ENCODE peak calls at places on chromosomes 5 and 9, in nine cellular contexts. K is CD8-positive, alpha-beta T cell; H is epithelial cell of esophagus; T is OCI-LY7; A is pancreas; U is fibroblast of pulmonary artery; D is foreskin fibroblast; X is hepatocyte; E is dorsolateral prefrontal cortex. N is an unnamed sample.

GRCh38 chr9:113536483-113537226 is 73.1 kb downstream of the RGS3 start:
- DNase-seq in K (no peak), T (no peak), X (no peak), A (peak; percentile 46), E (peak; percentile 95), H (no peak), U (no peak), D (no peak), N (no peak)

GRCh38 chr5:174511711-174512253 is 212.6 kb upstream of the MSX2 start:
- DNase-seq in X (no peak), A (no peak), H (no peak), K (no peak), T (no peak), E (no peak), U (no peak), D (peak; percentile 29), N (no peak)

GRCh38 chr9:29213374-29214161 is 1640.3 kb upstream of the C9orf72 start:
- DNase-seq in T (no peak), H (peak; percentile 53), E (peak; percentile 54), X (peak; percentile 66), K (no peak), A (peak; percentile 61), U (no peak), D (no peak), N (peak; percentile 10)

GRCh38 chr5:20575515-20575914 is 587.5 kb upstream of the CDH18 start:
- DNase-seq in K (no peak), X (no peak), A (no peak), U (no peak), T (no peak), D (no peak), E (no peak), H (peak; percentile 5), N (no peak)

GRCh38 chr5:73030995-73031394 is 75.2 kb downstream of the FCHO2 start:
- DNase-seq in X (peak; percentile 34), T (no peak), D (peak; percentile 84), K (no peak), E (no peak), U (peak; percentile 82), A (no peak), H (peak; percentile 93), N (peak; percentile 77)

GRCh38 chr9:130313103-130313858 is 47.7 kb downstream of the HMCN2 start:
- DNase-seq in D (no peak), K (no peak), E (no peak), T (no peak), H (no peak), U (no peak), A (no peak), X (no peak), N (no peak)

GRCh38 chr5:3564827-3565560 is 30.6 kb upstream of the IRX1 start:
- DNase-seq in K (no peak), E (no peak), H (no peak), D (no peak), A (no peak), U (no peak), T (no peak), X (no peak), N (no peak)

GRCh38 chr5:1444361-1445189 is 665 bp downstream of the SLC6A3 start:
- DNase-seq in H (no peak), D (no peak), K (no peak), X (no peak), T (no peak), A (peak; percentile 50), E (no peak), U (no peak), N (no peak)

GRCh38 chr5:39772307-39772706 is 347.5 kb upstream of the DAB2 start:
- DNase-seq in H (no peak), X (no peak), A (no peak), K (no peak), E (no peak), D (no peak), U (no peak), T (no peak), N (no peak)

GRCh38 chr9:136323420-136323819 is 3.9 kb upstream of the GPSM1 start:
- DNase-seq in T (no peak), E (no peak), D (no peak), A (no peak), U (no peak), X (no peak), H (peak; percentile 71), K (no peak), N (no peak)

GRCh38 chr9:91857291-91857781 is 92.7 kb downstream of the ROR2 start:
- DNase-seq in U (no peak), E (no peak), H (no peak), K (no peak), T (no peak), X (peak; percentile 60), D (no peak), A (no peak), N (peak; percentile 72)

GRCh38 chr9:70924905-70925547 is 196.4 kb downstream of the TRPM3 start:
- DNase-seq in T (peak; percentile 47), A (no peak), X (peak; percentile 76), K (no peak), E (no peak), D (peak; percentile 69), U (peak; percentile 94), H (peak; percentile 82), N (peak; percentile 90)

GRCh38 chr5:145975361-145976066 is 39.1 kb downstream of the SH3RF2 start:
- DNase-seq in U (peak; percentile 89), H (peak; percentile 85), T (no peak), X (peak; percentile 86), E (no peak), D (peak; percentile 14), A (no peak), K (no peak), N (peak; percentile 94)

DNA sequence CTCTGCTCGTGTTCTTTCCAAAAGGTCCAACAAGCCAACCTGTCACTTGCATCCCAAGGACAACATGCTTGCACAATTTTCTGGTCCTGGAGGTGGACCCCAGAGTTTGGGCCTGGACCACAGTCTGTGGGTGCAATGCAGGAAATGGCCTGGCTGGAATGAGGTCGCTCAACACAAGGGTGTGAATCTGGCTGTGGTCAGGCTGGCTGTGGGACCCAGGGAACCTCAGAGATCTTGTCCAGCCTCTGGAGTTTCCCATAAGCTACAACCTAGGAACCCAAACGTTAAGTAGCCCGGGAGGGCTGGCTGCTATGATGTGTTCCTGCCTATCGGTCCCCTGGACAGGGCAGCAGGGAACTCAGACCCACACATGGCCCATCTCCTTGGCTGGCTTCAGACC is 15.4 kb downstream of the TBC1D9B start:
- DNase-seq in E (no peak), K (no peak), H (no peak), X (no peak), T (no peak), U (no peak), D (no peak), A (no peak), N (no peak)
- TF ChIP-seq CTCF in E (no peak), K (no peak), H (no peak), X (no peak), T (no peak), U (no peak), D (no peak), A (no peak), N (no peak)

GRCh38 chr9:92964981-92965758 is 17.8 kb downstream of the FGD3 start:
- DNase-seq in X (no peak), K (peak; percentile 37), T (peak; percentile 54), U (no peak), H (no peak), A (no peak), E (no peak), D (no peak), N (no peak)

GRCh38 chr9:92964607-92964975 is 17.3 kb downstream of the FGD3 start:
- DNase-seq in X (no peak), E (no peak), K (no peak), D (no peak), T (peak; percentile 26), U (no peak), A (no peak), H (no peak), N (no peak)

GRCh38 chr9:92966518-92966800 is 19.1 kb downstream of the FGD3 start:
- DNase-seq in X (no peak), D (no peak), E (no peak), K (no peak), T (no peak), H (no peak), A (no peak), U (no peak), N (no peak)

GRCh38 chr9:92963831-92964606 is 16.7 kb downstream of the FGD3 start:
- DNase-seq in A (no peak), H (no peak), E (no peak), D (no peak), U (no peak), X (peak; percentile 39), T (peak; percentile 93), K (peak; percentile 75), N (no peak)

DNA sequence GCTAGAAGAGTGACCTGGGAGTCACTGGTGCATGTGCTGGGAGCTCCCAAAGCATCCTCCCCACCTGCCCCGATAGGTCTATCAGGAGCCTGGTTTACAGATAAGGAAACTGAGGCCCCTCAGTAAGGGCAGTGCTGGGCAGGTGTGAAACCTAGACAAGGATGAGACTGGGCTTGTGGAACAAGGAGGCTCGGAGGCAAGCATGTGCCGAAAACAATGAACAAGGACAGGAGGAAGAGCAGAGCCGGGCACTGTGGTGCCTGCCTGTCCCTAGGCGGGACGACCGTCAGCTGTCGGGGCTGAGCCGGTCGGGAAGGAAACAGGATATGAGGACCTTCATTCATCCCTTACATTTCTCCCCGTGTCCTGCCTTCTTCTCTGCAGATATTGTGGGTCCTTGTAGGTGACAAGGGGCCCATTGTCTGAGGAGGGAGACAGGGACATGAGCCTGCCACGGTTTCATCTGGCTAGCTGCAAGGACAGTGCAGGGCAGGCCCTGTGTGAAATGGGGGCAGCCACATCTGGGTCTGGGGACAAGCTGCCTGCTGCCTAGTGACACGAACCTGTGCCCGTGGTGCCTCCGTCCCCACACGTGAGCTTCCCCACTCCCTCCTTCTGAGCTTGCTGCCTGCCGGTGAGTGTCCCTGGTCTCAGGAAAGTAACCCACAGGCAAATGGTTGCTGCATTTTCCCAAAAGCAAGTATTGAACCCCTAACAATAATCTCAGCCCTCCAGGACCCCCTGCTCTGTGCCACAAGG is 18.6 kb downstream of the FGD3 start:
- DNase-seq in H (no peak), D (no peak), X (no peak), U (no peak), K (no peak), T (no peak), E (no peak), A (no peak), N (no peak)
- H3K4me3 ChIP-seq in H (no peak overlapping the region), D (no peak overlapping the region), X (no peak overlapping the region), U (no peak overlapping the region), K (peak overlapping the region; percentile 59), T (peak overlapping the region; percentile 72), E (no peak overlapping the region), A (no peak overlapping the region), N (no peak overlapping the region)

GRCh38 chr5:157571357-157571827 is 4.2 kb downstream of the ADAM19 start:
- DNase-seq in A (no peak), T (peak; percentile 89), E (peak; percentile 56), H (no peak), U (peak; percentile 46), X (peak; percentile 36), D (no peak), K (no peak), N (peak; percentile 84)
- TF ChIP-seq CTCF in A (no peak), T (no peak), E (no peak), H (no peak), U (no peak), X (no peak), D (no peak), K (no peak), N (no peak)

DNA sequence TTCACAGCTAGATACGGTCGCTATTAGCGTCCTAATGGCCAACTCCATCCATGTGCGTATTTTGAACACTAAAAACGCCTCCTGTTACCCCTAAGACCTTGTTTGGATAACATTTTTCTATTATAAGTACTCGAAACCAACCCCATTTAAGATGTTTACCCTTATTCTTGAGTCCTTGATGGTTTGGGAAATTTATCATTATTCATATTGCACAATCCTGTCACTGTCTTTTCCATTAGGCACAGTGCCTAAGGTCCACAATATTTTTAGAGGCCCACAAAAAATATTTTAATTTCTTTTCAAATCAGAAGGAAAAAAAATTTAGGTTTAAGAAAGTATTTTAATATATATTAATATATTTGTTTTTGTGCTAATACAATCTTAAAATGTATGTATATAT is 1.3 kb upstream of the LIFR start:
- DNase-seq in D (no peak), X (no peak), T (no peak), E (no peak), H (no peak), K (no peak), U (no peak), A (no peak), N (no peak)
- H3K4me3 ChIP-seq in D (peak overlapping the region; percentile 87), X (peak overlapping the region; percentile 82), T (no peak overlapping the region), E (peak overlapping the region; percentile 85), H (peak overlapping the region; percentile 69), K (no peak overlapping the region), U (peak overlapping the region; percentile 71), A (no peak overlapping the region), N (peak overlapping the region; percentile 84)

N was measured in astrocyte of the spinal cord.